ENCODE peak calls at places on chromosomes 11 and 22, in eight cellular contexts. T is thoracic aorta, I is endodermal cell, J is endothelial cell of umbilical vein, L is HL-60, S is GM12865, O is kidney, H is choroid plexus epithelial cell. M is an unnamed sample.

GRCh38 chr11:60130496-60130895 is 42.0 kb downstream of the MS4A2 start:
- DNase-seq in S (peak; percentile 41), L (peak; percentile 82), O (no peak), H (peak; percentile 5), J (peak; percentile 86), I (peak; percentile 72), T (no peak), M (no peak)

GRCh38 chr11:130527648-130528300 is 79.3 kb downstream of the ADAMTS15 start:
- DNase-seq in S (no peak), H (peak; percentile 65), T (no peak), J (peak; percentile 55), I (peak; percentile 43), L (no peak), O (no peak), M (no peak)

GRCh38 chr22:25002241-25002985 is 49.9 kb downstream of the KIAA1671 start:
- DNase-seq in S (no peak), L (no peak), O (no peak), I (no peak), H (no peak), T (no peak), J (peak; percentile 35), M (no peak)

GRCh38 chr22:49826603-49827306 is 918 bp downstream of the BRD1 start:
- DNase-seq in L (no peak), H (peak; percentile 56), J (peak; percentile 34), S (peak; percentile 48), T (no peak), O (no peak), I (peak; percentile 62), M (peak; percentile 55)

GRCh38 chr11:120205596-120206161 is 5.2 kb upstream of the OAF start:
- DNase-seq in O (no peak), J (no peak), I (no peak), L (no peak), S (no peak), H (peak; percentile 74), T (no peak), M (no peak)

GRCh38 chr11:67045314-67045713 is 11.3 kb upstream of the RHOD start:
- DNase-seq in I (no peak), O (no peak), T (no peak), L (no peak), S (peak; percentile 55), J (no peak), H (peak; percentile 95), M (peak; percentile 56)

GRCh38 chr22:37486224-37486845 is at the start of gene MFNG:
- DNase-seq in L (peak; percentile 93), S (peak; percentile 88), O (peak; percentile 91), I (peak; percentile 90), T (no peak), H (peak; percentile 48), J (peak; percentile 80), M (peak; percentile 90)

GRCh38 chr22:38078046-38078840 is 5.7 kb downstream of the SLC16A8 start:
- DNase-seq in J (no peak), T (no peak), S (no peak), H (no peak), L (no peak), I (peak; percentile 55), O (peak; percentile 61), M (no peak)

GRCh38 chr22:39478461-39478860 is 21.6 kb downstream of the MGAT3 start:
- DNase-seq in L (no peak), S (no peak), I (peak; percentile 92), J (no peak), H (no peak), T (no peak), O (peak; percentile 71), M (no peak)

GRCh38 chr11:47333526-47333845 is 19.0 kb downstream of the MYBPC3 start:
- DNase-seq in H (no peak), T (no peak), I (no peak), J (no peak), S (no peak), L (no peak), O (peak; percentile 66), M (no peak)

GRCh38 chr22:48938741-48939140 is 888.9 kb downstream of the BRD1 start:
- DNase-seq in S (no peak), I (peak; percentile 25), J (no peak), H (no peak), L (no peak), O (no peak), T (no peak), M (no peak)

GRCh38 chr11:126431401-126432064 is 76.0 kb downstream of the ST3GAL4 start:
- DNase-seq in T (peak; percentile 33), O (no peak), I (no peak), J (peak; percentile 62), H (peak; percentile 58), S (no peak), L (no peak), M (no peak)

GRCh38 chr11:2524446-2525165 is 79.8 kb downstream of the KCNQ1 start:
- DNase-seq in L (no peak), T (no peak), I (peak; percentile 34), H (no peak), J (no peak), S (no peak), O (peak; percentile 68), M (no peak)

GRCh38 chr11:103624708-103625623 is 411.5 kb upstream of the DDI1 start:
- DNase-seq in H (peak; percentile 69), T (no peak), I (no peak), L (no peak), J (peak; percentile 99), S (peak; percentile 13), O (no peak), M (no peak)

GRCh38 chr11:46858920-46859531 is 12.9 kb upstream of the CKAP5 start:
- DNase-seq in I (no peak), S (no peak), T (no peak), O (no peak), L (peak; percentile 23), J (no peak), H (no peak), M (no peak)

GRCh38 chr11:33027846-33028536 is 11.4 kb upstream of the TCP11L1 start:
- DNase-seq in S (no peak), I (no peak), O (no peak), L (no peak), J (no peak), H (peak; percentile 46), T (no peak), M (no peak)

GRCh38 chr11:12088047-12088481 is 22.3 kb upstream of the MICAL2 start:
- DNase-seq in L (no peak), O (no peak), I (no peak), T (peak; percentile 31), H (peak; percentile 83), S (no peak), J (peak; percentile 74), M (no peak)

GRCh38 chr11:330694-331314 is 10.1 kb upstream of the IFITM3 start:
- DNase-seq in H (no peak), I (peak; percentile 36), L (peak; percentile 50), J (no peak), O (peak; percentile 71), T (no peak), S (peak; percentile 78), M (peak; percentile 81)

GRCh38 chr22:29031236-29031982 is 30.2 kb downstream of the C22orf31 start:
- DNase-seq in J (peak; percentile 97), L (no peak), T (peak; percentile 79), S (no peak), O (peak; percentile 93), H (peak; percentile 97), I (peak; percentile 89), M (no peak)

GRCh38 chr11:101759771-101760450 is 154.9 kb upstream of the CEP126 start:
- DNase-seq in J (peak; percentile 6), I (no peak), L (no peak), O (no peak), S (no peak), H (peak; percentile 8), T (no peak), M (no peak)

GRCh38 chr22:21605887-21606564 is 23.8 kb downstream of the YDJC start:
- DNase-seq in I (no peak), T (no peak), L (no peak), H (no peak), S (no peak), J (no peak), O (no peak), M (no peak)

GRCh38 chr22:24543068-24543675 is 11.8 kb downstream of the GUCD1 start:
- DNase-seq in J (no peak), H (no peak), I (no peak), S (no peak), L (no peak), O (no peak), T (no peak), M (no peak)

GRCh38 chr22:42855211-42855610 is 1.9 kb downstream of the ARFGAP3 start:
- DNase-seq in I (no peak), T (no peak), O (no peak), L (no peak), S (no peak), H (peak; percentile 27), J (no peak), M (no peak)
- TF ChIP-seq CTCF in I (no peak), T (no peak), O (no peak), L (no peak), S (no peak), H (no peak), J (no peak), M (no peak)

DNA sequence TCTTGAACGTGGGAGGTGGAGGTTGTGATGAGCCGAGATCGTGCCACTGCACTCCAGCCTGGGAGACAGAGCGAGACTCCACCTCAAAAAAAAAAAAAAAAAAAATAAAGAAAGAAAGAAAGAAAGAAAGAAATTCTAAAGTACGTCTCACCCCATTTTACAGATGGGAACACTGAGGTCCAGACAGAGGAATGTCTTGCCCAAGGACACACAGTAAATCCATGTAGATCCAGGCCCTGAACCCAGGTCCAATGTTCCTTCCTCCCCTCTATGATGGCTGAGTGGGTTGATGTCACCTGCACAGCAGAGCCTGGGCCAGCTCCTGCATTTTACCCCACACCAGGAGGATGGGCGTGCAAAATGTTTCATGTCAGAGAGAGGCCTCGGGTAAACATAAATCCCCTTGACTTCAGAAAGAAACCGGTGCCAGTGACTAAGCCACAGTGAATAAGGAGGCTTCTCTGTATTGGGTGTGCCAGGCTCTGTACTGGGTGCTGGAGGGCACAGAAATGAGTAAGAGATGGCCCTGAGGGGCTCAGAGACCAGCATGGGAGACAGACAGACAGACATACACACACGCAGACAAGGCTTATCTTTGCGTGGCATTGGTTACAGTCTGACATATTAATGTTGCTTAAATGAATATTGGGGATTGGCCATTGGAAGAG is 105.2 kb downstream of the MIAT start:
- DNase-seq in H (no peak), O (no peak), J (no peak), L (no peak), S (no peak), T (no peak), I (no peak), M (no peak)
- H3K4me3 ChIP-seq in H (no peak overlapping the region), O (no peak overlapping the region), J (no peak overlapping the region), L (no peak overlapping the region), S (no peak overlapping the region), T (no peak overlapping the region), I (no peak overlapping the region), M (no peak overlapping the region)

DNA sequence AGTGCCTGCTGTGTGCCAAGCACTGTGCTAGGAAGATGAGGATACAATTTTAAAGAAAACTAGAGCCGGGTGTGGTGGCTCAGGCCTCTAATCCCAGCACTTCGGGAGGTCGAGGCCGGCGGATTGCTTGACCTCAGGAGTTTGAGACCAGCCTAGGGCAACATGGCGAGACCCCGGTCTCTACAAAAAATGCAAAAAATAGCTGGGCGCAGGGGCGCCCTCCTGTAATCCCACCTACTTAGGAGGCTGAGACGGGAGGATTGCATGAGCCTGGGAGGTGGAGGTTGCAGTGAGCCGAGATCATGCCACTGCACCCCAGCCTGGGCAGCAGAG is 8.3 kb downstream of the TPBGL start:
- DNase-seq in I (no peak), H (no peak), O (no peak), J (no peak), S (no peak), L (no peak), T (no peak), M (no peak)
- TF ChIP-seq CTCF in I (no peak), H (no peak), O (no peak), J (no peak), S (no peak), L (no peak), T (peak; percentile 16), M (no peak)

GRCh38 chr11:5226732-5227327 is at the start of gene HBB:
- DNase-seq in L (no peak), S (no peak), T (no peak), H (no peak), J (no peak), I (no peak), O (no peak), M (no peak)
- H3K4me3 ChIP-seq in L (no peak within 1 kb of the TSS), S (no peak within 1 kb of the TSS), T (no peak within 1 kb of the TSS), H (no peak within 1 kb of the TSS), J (no peak within 1 kb of the TSS), I (no peak within 1 kb of the TSS), O (no peak within 1 kb of the TSS), M (no peak within 1 kb of the TSS)

M was measured in GM06990.